ENCODE peak calls at places on chromosome 13, in eight cellular contexts. W, P, Q, A, X, J, L and N are unnamed samples.

GRCh38 chr13:113120300-113121182 is 2.1 kb upstream of the F10 start:
- DNase-seq in X (no peak), P (no peak), L (no peak), Q (no peak), W (no peak), J (no peak), A (no peak), N (no peak)

GRCh38 chr13:85283408-85283807 is 515.8 kb downstream of the SLITRK6 start:
- DNase-seq in P (no peak), W (no peak), X (no peak), Q (no peak), A (no peak), J (no peak), L (no peak), N (no peak)

GRCh38 chr13:44842158-44842557 is 147.1 kb downstream of the NUFIP1 start:
- DNase-seq in P (no peak), Q (no peak), X (no peak), J (no peak), A (no peak), L (no peak), W (peak; percentile 63), N (no peak)

GRCh38 chr13:40619479-40619814 is 47.0 kb downstream of the FOXO1 start:
- DNase-seq in P (no peak), Q (no peak), X (no peak), A (no peak), J (no peak), W (no peak), L (no peak), N (no peak)

GRCh38 chr13:28763887-28764286 is 45.1 kb upstream of the SLC46A3 start:
- DNase-seq in W (no peak), Q (no peak), X (no peak), A (no peak), J (no peak), L (no peak), P (no peak), N (no peak)

GRCh38 chr13:44172411-44172810 is 201.2 kb upstream of the SERP2 start:
- DNase-seq in J (no peak), X (no peak), L (no peak), Q (peak; percentile 13), W (peak; percentile 25), P (no peak), A (no peak), N (no peak)

GRCh38 chr13:80655778-80656518 is 315.0 kb upstream of the SPRY2 start:
- DNase-seq in Q (no peak), J (no peak), W (no peak), A (no peak), X (no peak), P (no peak), L (no peak), N (no peak)

GRCh38 chr13:60754211-60754610 is 357.2 kb downstream of the TDRD3 start:
- DNase-seq in Q (no peak), L (no peak), J (no peak), W (no peak), P (no peak), A (no peak), X (no peak), N (no peak)

GRCh38 chr13:46367622-46368327 is 19.3 kb downstream of the RUBCNL start:
- DNase-seq in A (no peak), P (no peak), L (no peak), Q (no peak), X (no peak), J (no peak), W (peak; percentile 82), N (no peak)

GRCh38 chr13:50422181-50423148 is 407.2 kb downstream of the KCNRG start:
- DNase-seq in L (no peak), X (no peak), J (no peak), P (no peak), Q (no peak), W (no peak), A (no peak), N (no peak)

GRCh38 chr13:51346397-51346796 is 6.9 kb downstream of the SERPINE3 start:
- DNase-seq in W (no peak), A (no peak), X (no peak), P (no peak), Q (no peak), J (no peak), L (no peak), N (no peak)

GRCh38 chr13:25840931-25841330 is 210.9 kb downstream of the SHISA2 start:
- DNase-seq in L (no peak), Q (no peak), J (no peak), A (no peak), P (no peak), X (no peak), W (no peak), N (no peak)

GRCh38 chr13:23598371-23598770 is 28.2 kb downstream of the TNFRSF19 start:
- DNase-seq in W (peak; percentile 77), P (no peak), Q (no peak), A (no peak), J (no peak), L (no peak), X (no peak), N (no peak)

GRCh38 chr13:92500192-92500591 is 726.4 kb upstream of the GPC6 start:
- DNase-seq in J (no peak), L (no peak), A (no peak), W (no peak), P (no peak), X (no peak), Q (no peak), N (no peak)

GRCh38 chr13:43720780-43721397 is 65.9 kb downstream of the ENOX1 start:
- DNase-seq in X (no peak), J (no peak), Q (no peak), L (no peak), W (peak; percentile 74), P (no peak), A (no peak), N (no peak)

GRCh38 chr13:92175330-92175729 is 776.9 kb downstream of the GPC5 start:
- DNase-seq in L (no peak), X (no peak), A (peak; percentile 22), W (peak; percentile 61), P (no peak), Q (no peak), J (no peak), N (no peak)

GRCh38 chr13:26074706-26075105 is 22.9 kb upstream of the SHISA2 start:
- DNase-seq in X (no peak), W (no peak), J (no peak), A (no peak), L (no peak), Q (no peak), P (no peak), N (no peak)

GRCh38 chr13:106182404-106182803 is 353.1 kb downstream of the EFNB2 start:
- DNase-seq in P (no peak), A (no peak), Q (no peak), L (no peak), J (no peak), W (peak; percentile 95), X (no peak), N (no peak)

GRCh38 chr13:74133657-74134201 is 475 bp downstream of the KLF12 start:
- DNase-seq in W (peak; percentile 94), Q (peak; percentile 74), J (peak; percentile 89), A (peak; percentile 70), X (peak; percentile 80), L (peak; percentile 73), P (peak; percentile 79), N (peak; percentile 91)

GRCh38 chr13:49502954-49503353 is 7.2 kb downstream of the PHF11 start:
- DNase-seq in X (no peak), W (peak; percentile 87), J (no peak), A (no peak), L (no peak), Q (no peak), P (no peak), N (no peak)

GRCh38 chr13:45441633-45442032 is 23.1 kb upstream of the COG3 start:
- DNase-seq in P (no peak), A (no peak), W (peak; percentile 21), X (no peak), L (no peak), J (no peak), Q (no peak), N (no peak)

GRCh38 chr13:51066091-51066831 is 44.8 kb downstream of the C13orf42 start:
- DNase-seq in X (no peak), Q (no peak), L (no peak), J (no peak), W (no peak), P (no peak), A (no peak), N (no peak)

GRCh38 chr13:44155422-44156293 is 218.0 kb upstream of the SERP2 start:
- DNase-seq in L (no peak), J (no peak), Q (peak; percentile 76), W (peak; percentile 51), P (no peak), X (no peak), A (no peak), N (no peak)

GRCh38 chr13:95481051-95481775 is 71.3 kb upstream of the CLDN10 start:
- DNase-seq in A (no peak), Q (no peak), J (no peak), W (peak; percentile 44), L (no peak), X (no peak), P (no peak), N (no peak)